ENCODE peak calls at places on chromosomes 2 and 18, in six cellular contexts. One of them, this sample, is unnamed.

GRCh38 chr2:2765176-2765800 is 434.2 kb upstream of the MYT1L start:
- DNase-seq in HepG2: no peak
- DNase-seq in A549: no peak
- DNase-seq in H1: no peak
- DNase-seq in K562: no peak
- DNase-seq in GM12878: no peak
- DNase-seq in this sample: no peak

GRCh38 chr2:72759755-72760154 is 66.1 kb downstream of the EXOC6B start:
- DNase-seq in GM12878: no peak
- DNase-seq in H1: no peak
- DNase-seq in A549: no peak
- DNase-seq in K562: no peak
- DNase-seq in HepG2: peak
- DNase-seq in this sample: no peak

GRCh38 chr18:9380571-9381390 is 46.2 kb downstream of the TWSG1 start:
- DNase-seq in GM12878: no peak
- DNase-seq in H1: no peak
- DNase-seq in A549: no peak
- DNase-seq in HepG2: no peak
- DNase-seq in K562: no peak
- DNase-seq in this sample: no peak

GRCh38 chr18:13629841-13630747 is 96.3 kb downstream of the FAM210A start:
- DNase-seq in K562: peak
- DNase-seq in GM12878: peak
- DNase-seq in H1: no peak
- DNase-seq in A549: peak
- DNase-seq in HepG2: peak
- DNase-seq in this sample: peak

GRCh38 chr2:167823066-167823465 is 424.3 kb downstream of the STK39 start:
- DNase-seq in GM12878: no peak
- DNase-seq in H1: no peak
- DNase-seq in A549: no peak
- DNase-seq in HepG2: no peak
- DNase-seq in K562: no peak
- DNase-seq in this sample: no peak

GRCh38 chr2:190636362-190636761 is 12.5 kb upstream of the NAB1 start:
- DNase-seq in A549: peak
- DNase-seq in HepG2: no peak
- DNase-seq in K562: no peak
- DNase-seq in H1: no peak
- DNase-seq in GM12878: no peak
- DNase-seq in this sample: no peak

GRCh38 chr2:186348200-186348599 is 137.9 kb upstream of the ZC3H15 start:
- DNase-seq in GM12878: no peak
- DNase-seq in K562: no peak
- DNase-seq in H1: no peak
- DNase-seq in A549: no peak
- DNase-seq in HepG2: no peak
- DNase-seq in this sample: no peak

GRCh38 chr2:183284606-183285005 is 160.4 kb downstream of the NUP35 start:
- DNase-seq in A549: peak
- DNase-seq in HepG2: no peak
- DNase-seq in GM12878: no peak
- DNase-seq in H1: no peak
- DNase-seq in K562: no peak
- DNase-seq in this sample: no peak

GRCh38 chr2:64482765-64483504 is 29.0 kb downstream of the LGALSL start:
- DNase-seq in K562: no peak
- DNase-seq in HepG2: no peak
- DNase-seq in H1: no peak
- DNase-seq in A549: no peak
- DNase-seq in GM12878: no peak
- DNase-seq in this sample: peak

GRCh38 chr2:24083567-24084385 is 858 bp downstream of the TP53I3 start:
- DNase-seq in H1: no peak
- DNase-seq in HepG2: peak
- DNase-seq in GM12878: peak
- DNase-seq in A549: peak
- DNase-seq in K562: peak
- DNase-seq in this sample: peak

GRCh38 chr2:197234792-197235191 is 75.8 kb downstream of the ANKRD44 start:
- DNase-seq in GM12878: no peak
- DNase-seq in HepG2: no peak
- DNase-seq in A549: no peak
- DNase-seq in H1: no peak
- DNase-seq in K562: no peak
- DNase-seq in this sample: no peak

GRCh38 chr2:189258604-189259003 is 79.0 kb upstream of the COL5A2 start:
- DNase-seq in K562: no peak
- DNase-seq in GM12878: no peak
- DNase-seq in H1: no peak
- DNase-seq in HepG2: no peak
- DNase-seq in A549: no peak
- DNase-seq in this sample: no peak

GRCh38 chr2:103179800-103180199 is 418.0 kb downstream of the TMEM182 start:
- DNase-seq in HepG2: no peak
- DNase-seq in K562: no peak
- DNase-seq in H1: no peak
- DNase-seq in A549: no peak
- DNase-seq in GM12878: no peak
- DNase-seq in this sample: no peak

GRCh38 chr2:64649626-64650025 is 4.1 kb downstream of the SERTAD2 start:
- DNase-seq in K562: peak
- DNase-seq in H1: no peak
- DNase-seq in GM12878: no peak
- DNase-seq in HepG2: peak
- DNase-seq in A549: no peak
- DNase-seq in this sample: no peak

GRCh38 chr2:165698621-165698946 is 95.5 kb downstream of the GALNT3 start:
- DNase-seq in H1: peak
- DNase-seq in HepG2: peak
- DNase-seq in A549: peak
- DNase-seq in GM12878: peak
- DNase-seq in K562: peak
- DNase-seq in this sample: peak

GRCh38 chr18:13457327-13457726 is 238.8 kb downstream of the LDLRAD4 start:
- DNase-seq in GM12878: no peak
- DNase-seq in H1: no peak
- DNase-seq in A549: no peak
- DNase-seq in K562: no peak
- DNase-seq in HepG2: no peak
- DNase-seq in this sample: no peak

GRCh38 chr2:36706451-36706850 is 9.9 kb downstream of the VIT start:
- DNase-seq in HepG2: no peak
- DNase-seq in K562: no peak
- DNase-seq in A549: no peak
- DNase-seq in GM12878: no peak
- DNase-seq in H1: no peak
- DNase-seq in this sample: no peak

DNA sequence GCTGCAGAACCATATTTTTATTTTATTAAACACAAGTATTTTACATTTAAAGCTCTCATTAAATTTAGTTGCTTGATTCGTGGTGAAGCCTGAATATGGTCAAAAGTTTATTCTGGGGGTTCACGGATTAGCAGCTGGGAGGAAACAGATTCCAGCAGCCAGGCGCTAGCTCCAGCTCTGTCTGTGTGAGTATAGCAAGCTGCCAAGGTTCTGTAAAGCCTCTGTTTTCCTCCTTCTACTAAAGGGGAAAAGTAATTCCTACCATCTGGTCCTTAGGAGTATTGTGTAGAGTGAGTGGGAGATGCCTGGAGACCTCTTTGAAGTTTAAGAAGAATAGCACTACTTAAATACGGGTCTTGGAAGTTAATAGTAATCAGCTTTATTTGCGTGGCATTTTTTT is 22.6 kb downstream of the GATA6 start:
- DNase-seq in K562: no peak
- DNase-seq in HepG2: no peak
- DNase-seq in A549: no peak
- DNase-seq in GM12878: no peak
- DNase-seq in H1: no peak
- DNase-seq in this sample: no peak
- TF ChIP-seq MAX in K562: no peak
- TF ChIP-seq MAX in HepG2: no peak
- TF ChIP-seq MAX in A549: no peak
- TF ChIP-seq MAX in GM12878: no peak
- TF ChIP-seq MAX in H1: no peak
- TF ChIP-seq MAX in this sample: no peak

DNA sequence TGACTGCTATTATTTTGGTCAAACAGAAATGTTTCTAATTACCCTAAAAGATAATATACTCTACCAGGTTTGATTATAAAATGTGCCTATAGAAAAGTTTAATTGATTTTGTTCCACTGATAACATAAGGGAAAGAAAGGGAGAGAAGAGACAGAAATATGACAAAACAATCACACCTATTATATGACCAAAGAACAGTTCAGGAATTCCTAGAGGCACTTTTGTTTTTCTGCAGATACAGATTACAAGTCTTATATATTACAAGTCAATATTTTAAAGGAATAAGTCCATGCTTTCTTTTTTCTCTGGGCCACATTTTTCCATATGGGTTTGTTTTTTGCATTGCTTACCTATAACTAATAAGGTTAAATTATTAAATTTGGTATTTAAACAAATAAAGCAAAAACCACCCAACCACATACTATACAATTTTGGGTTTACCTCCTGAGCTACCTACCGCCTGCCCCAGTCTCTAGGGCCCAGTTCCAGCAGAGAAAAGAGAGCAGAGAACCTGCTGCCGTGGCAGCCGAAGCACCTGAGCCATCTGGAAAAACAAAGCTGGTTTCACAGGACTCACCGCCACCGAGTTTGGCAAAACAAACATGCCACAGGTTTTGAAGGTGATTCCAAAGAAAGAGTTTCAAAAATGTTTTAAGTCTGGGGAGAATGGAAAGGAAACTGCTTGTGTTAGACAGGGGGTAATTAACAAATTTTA is 92.1 kb downstream of the DYM start:
- DNase-seq in GM12878: no peak
- DNase-seq in K562: no peak
- DNase-seq in HepG2: no peak
- DNase-seq in A549: no peak
- DNase-seq in H1: no peak
- DNase-seq in this sample: no peak
- TF ChIP-seq RFX5 in GM12878: no peak
- TF ChIP-seq RFX5 in K562: no peak
- TF ChIP-seq RFX5 in HepG2: no peak
- TF ChIP-seq RFX5 in A549: no peak
- TF ChIP-seq RFX5 in H1: no peak
- TF ChIP-seq RFX5 in this sample: no peak

GRCh38 chr2:240797914-240798313 is 22.1 kb downstream of the KIF1A start:
- DNase-seq in GM12878: no peak
- DNase-seq in H1: no peak
- DNase-seq in K562: no peak
- DNase-seq in HepG2: no peak
- DNase-seq in A549: no peak
- DNase-seq in this sample: no peak

GRCh38 chr2:240797500-240797895 is 22.5 kb downstream of the KIF1A start:
- DNase-seq in H1: no peak
- DNase-seq in GM12878: no peak
- DNase-seq in HepG2: no peak
- DNase-seq in K562: no peak
- DNase-seq in A549: no peak
- DNase-seq in this sample: no peak

GRCh38 chr2:240799183-240799740 is 20.8 kb downstream of the KIF1A start:
- DNase-seq in GM12878: no peak
- DNase-seq in H1: no peak
- DNase-seq in HepG2: no peak
- DNase-seq in A549: no peak
- DNase-seq in K562: no peak
- DNase-seq in this sample: no peak

GRCh38 chr2:240798327-240798905 is 21.6 kb downstream of the KIF1A start:
- DNase-seq in H1: no peak
- DNase-seq in A549: no peak
- DNase-seq in HepG2: no peak
- DNase-seq in GM12878: no peak
- DNase-seq in K562: no peak
- DNase-seq in this sample: no peak

DNA sequence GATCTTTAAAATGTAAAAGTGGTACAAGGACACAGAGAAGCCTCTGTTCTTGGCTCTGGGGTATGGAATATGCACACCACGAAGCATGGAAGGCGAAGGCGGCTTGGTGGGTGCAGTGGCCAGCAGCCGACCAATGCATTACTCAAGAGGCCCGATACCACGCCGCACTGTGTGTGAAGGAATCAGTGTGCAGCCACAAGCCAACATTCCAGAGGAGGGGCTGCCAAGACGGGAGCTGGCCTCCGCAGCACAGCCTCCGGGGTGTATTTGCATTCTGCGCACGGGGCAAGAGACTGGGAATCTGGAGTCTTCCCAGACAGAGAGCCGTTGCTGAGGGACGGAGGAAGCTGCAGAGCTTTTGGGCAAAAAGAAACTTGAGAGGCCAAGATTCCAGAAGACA is 19.8 kb downstream of the KIF1A start:
- DNase-seq in GM12878: no peak
- DNase-seq in K562: no peak
- DNase-seq in A549: no peak
- DNase-seq in H1: no peak
- DNase-seq in HepG2: no peak
- DNase-seq in this sample: no peak
- TF ChIP-seq MAX in GM12878: no peak
- TF ChIP-seq MAX in K562: no peak
- TF ChIP-seq MAX in A549: no peak
- TF ChIP-seq MAX in H1: no peak
- TF ChIP-seq MAX in HepG2: no peak
- TF ChIP-seq MAX in this sample: no peak

DNA sequence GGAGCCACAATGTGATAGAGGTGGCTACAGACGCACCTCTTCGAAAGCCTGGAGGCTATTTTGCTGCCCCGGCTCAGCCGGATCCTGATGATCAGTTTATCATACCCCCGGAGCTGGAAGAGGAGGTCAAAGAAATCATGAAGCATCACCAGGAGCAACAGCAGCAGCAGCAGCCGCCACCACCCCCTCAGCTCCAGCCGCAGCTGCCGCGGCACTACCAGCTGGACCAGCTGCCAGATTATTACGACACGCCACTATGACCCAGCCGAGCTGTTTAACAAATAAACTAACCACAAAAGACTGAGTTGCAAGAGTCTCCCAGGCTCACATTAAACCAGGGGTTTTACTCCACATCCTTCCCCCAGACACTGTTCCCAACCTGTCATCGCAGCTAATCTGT is 263.8 kb downstream of the PHLPP1 start:
- DNase-seq in A549: no peak
- DNase-seq in H1: no peak
- DNase-seq in GM12878: no peak
- DNase-seq in K562: no peak
- DNase-seq in HepG2: no peak
- DNase-seq in this sample: no peak
- TF ChIP-seq RFX5 in A549: no peak
- TF ChIP-seq RFX5 in H1: no peak
- TF ChIP-seq RFX5 in GM12878: no peak
- TF ChIP-seq RFX5 in K562: no peak
- TF ChIP-seq RFX5 in HepG2: no peak
- TF ChIP-seq RFX5 in this sample: no peak

DNA sequence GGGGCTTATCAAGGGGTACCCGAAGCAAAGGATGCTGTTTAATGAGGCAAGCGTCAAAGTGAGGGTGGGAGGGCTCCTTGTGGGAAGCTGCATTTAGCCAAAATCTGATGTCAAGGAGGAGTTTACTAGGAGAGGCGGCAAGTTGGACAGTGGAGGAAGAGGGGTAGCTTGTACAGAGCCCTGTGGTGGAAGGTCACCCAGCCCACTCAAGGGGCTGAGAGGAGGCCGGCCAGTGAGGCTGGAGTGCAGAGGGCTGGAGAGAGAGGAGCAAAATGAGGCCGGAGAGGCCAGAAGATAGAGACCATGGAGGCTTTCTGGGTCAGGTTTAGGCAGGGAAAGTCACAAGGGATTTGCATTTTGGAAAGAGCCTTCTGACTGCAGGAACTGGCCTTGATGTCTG is 49.5 kb downstream of the ASB1 start:
- DNase-seq in H1: no peak
- DNase-seq in A549: no peak
- DNase-seq in K562: no peak
- DNase-seq in GM12878: no peak
- DNase-seq in HepG2: no peak
- DNase-seq in this sample: no peak
- TF ChIP-seq MAX in H1: no peak
- TF ChIP-seq MAX in A549: no peak
- TF ChIP-seq MAX in K562: no peak
- TF ChIP-seq MAX in GM12878: no peak
- TF ChIP-seq MAX in HepG2: no peak
- TF ChIP-seq MAX in this sample: no peak